ENCODE peak calls at places on chromosome 11, in four cellular contexts. D is hypothalamus; N is activated naive CD4-positive, alpha-beta T cell; W is GM03348. V is an unnamed sample.

GRCh38 chr11:67372993-67373915 is at the start of gene CLCF1:
- DNase-seq in D (no peak), N (no peak), W (peak), V (peak)

GRCh38 chr11:428295-428694 is 13.5 kb upstream of the SIGIRR start:
- DNase-seq in D (no peak), N (no peak), W (no peak), V (no peak)

GRCh38 chr11:125404811-125405481 is 91.1 kb downstream of the FEZ1 start:
- DNase-seq in W (peak), N (peak), D (peak), V (peak)

GRCh38 chr11:1608363-1608762 is at the start of gene KRTAP5-3:
- DNase-seq in D (no peak), W (no peak), N (no peak), V (no peak)

GRCh38 chr11:110909331-110909730 is 197.1 kb upstream of the ARHGAP20 start:
- DNase-seq in D (no peak), W (no peak), N (no peak), V (no peak)

GRCh38 chr11:123055132-123055924 is 6.6 kb downstream of the HSPA8 start:
- DNase-seq in N (no peak), W (no peak), D (no peak), V (no peak)

GRCh38 chr11:46693597-46694012 is 6.8 kb downstream of the ARHGAP1 start:
- DNase-seq in W (no peak), D (no peak), N (no peak), V (peak)

GRCh38 chr11:83715927-83716525 is 429.9 kb upstream of the CCDC90B start:
- DNase-seq in W (no peak), D (no peak), N (no peak), V (no peak)

GRCh38 chr11:36818410-36818809 is 220.4 kb upstream of the RAG2 start:
- DNase-seq in W (peak), N (no peak), D (no peak), V (no peak)

GRCh38 chr11:65918211-65919150 is at the start of gene C11orf68:
- DNase-seq in W (no peak), D (no peak), N (no peak), V (no peak)

GRCh38 chr11:63817758-63818498 is 4.7 kb downstream of the SPINDOC start:
- DNase-seq in D (no peak), N (no peak), W (no peak), V (no peak)

V was measured in AG10803.